ENCODE peak calls at places on chromosomes 7 and 10, in four cellular contexts. One of them, this sample, is unnamed.

GRCh38 chr10:34196058-34196433 is 619.0 kb downstream of the PARD3 start:
- DNase-seq in prostate gland: no peak
- DNase-seq in small intestine: no peak
- DNase-seq in astrocyte: no peak
- DNase-seq in this sample: no peak

GRCh38 chr10:21524526-21525366 is 736 bp downstream of the SKIDA1 start:
- DNase-seq in small intestine: peak
- DNase-seq in astrocyte: peak
- DNase-seq in prostate gland: peak
- DNase-seq in this sample: peak

GRCh38 chr10:83541096-83541495 is 598.2 kb upstream of the GHITM start:
- DNase-seq in small intestine: no peak
- DNase-seq in astrocyte: peak
- DNase-seq in prostate gland: no peak
- DNase-seq in this sample: no peak

GRCh38 chr7:138459300-138460175 is 521 bp upstream of the TRIM24 start:
- DNase-seq in prostate gland: peak
- DNase-seq in small intestine: peak
- DNase-seq in astrocyte: no peak
- DNase-seq in this sample: peak

GRCh38 chr7:121103579-121103978 is 115.1 kb downstream of the CPED1 start:
- DNase-seq in prostate gland: no peak
- DNase-seq in small intestine: no peak
- DNase-seq in astrocyte: no peak
- DNase-seq in this sample: no peak

GRCh38 chr10:49512121-49512809 is 26.7 kb downstream of the ERCC6 start:
- DNase-seq in astrocyte: peak
- DNase-seq in prostate gland: peak
- DNase-seq in small intestine: peak
- DNase-seq in this sample: no peak

GRCh38 chr10:119190353-119190752 is 11.7 kb upstream of the PRDX3 start:
- DNase-seq in small intestine: no peak
- DNase-seq in astrocyte: peak
- DNase-seq in prostate gland: no peak
- DNase-seq in this sample: no peak

GRCh38 chr7:142795339-142795863 is 24.6 kb downstream of the PRSS2 start:
- DNase-seq in astrocyte: no peak
- DNase-seq in small intestine: peak
- DNase-seq in prostate gland: no peak
- DNase-seq in this sample: peak

GRCh38 chr10:4733150-4733842 is 92.7 kb upstream of the AKR1E2 start:
- DNase-seq in astrocyte: no peak
- DNase-seq in prostate gland: peak
- DNase-seq in small intestine: no peak
- DNase-seq in this sample: peak

GRCh38 chr10:79381804-79382221 is 34.5 kb downstream of the PPIF start:
- DNase-seq in prostate gland: peak
- DNase-seq in small intestine: no peak
- DNase-seq in astrocyte: peak
- DNase-seq in this sample: no peak

GRCh38 chr7:138667535-138667934 is 33.6 kb downstream of the SVOPL start:
- DNase-seq in small intestine: no peak
- DNase-seq in prostate gland: no peak
- DNase-seq in astrocyte: no peak
- DNase-seq in this sample: no peak

GRCh38 chr7:96679886-96680285 is 29.8 kb downstream of the SEM1 start:
- DNase-seq in small intestine: no peak
- DNase-seq in astrocyte: no peak
- DNase-seq in prostate gland: no peak
- DNase-seq in this sample: no peak

GRCh38 chr7:37732253-37732652 is 48.7 kb downstream of the GPR141 start:
- DNase-seq in astrocyte: no peak
- DNase-seq in prostate gland: peak
- DNase-seq in small intestine: peak
- DNase-seq in this sample: no peak

GRCh38 chr10:29811751-29812427 is 177.1 kb upstream of the SVIL start:
- DNase-seq in prostate gland: peak
- DNase-seq in astrocyte: peak
- DNase-seq in small intestine: no peak
- DNase-seq in this sample: no peak

GRCh38 chr10:44980309-44981171 is 1.9 kb upstream of the DEPP1 start:
- DNase-seq in prostate gland: no peak
- DNase-seq in small intestine: no peak
- DNase-seq in astrocyte: no peak
- DNase-seq in this sample: no peak

GRCh38 chr10:32981760-32982159 is 23.7 kb upstream of the ITGB1 start:
- DNase-seq in small intestine: peak
- DNase-seq in prostate gland: no peak
- DNase-seq in astrocyte: peak
- DNase-seq in this sample: peak

GRCh38 chr10:59513558-59513957 is 151.2 kb upstream of the FAM13C start:
- DNase-seq in small intestine: no peak
- DNase-seq in prostate gland: no peak
- DNase-seq in astrocyte: peak
- DNase-seq in this sample: no peak

GRCh38 chr7:25863727-25864116 is 288.3 kb upstream of the NFE2L3 start:
- DNase-seq in prostate gland: no peak
- DNase-seq in astrocyte: no peak
- DNase-seq in small intestine: no peak
- DNase-seq in this sample: no peak
- H3K4me3 ChIP-seq in prostate gland: no peak
- H3K4me3 ChIP-seq in astrocyte: no peak
- H3K4me3 ChIP-seq in small intestine: no peak
- H3K4me3 ChIP-seq in this sample: no peak

DNA sequence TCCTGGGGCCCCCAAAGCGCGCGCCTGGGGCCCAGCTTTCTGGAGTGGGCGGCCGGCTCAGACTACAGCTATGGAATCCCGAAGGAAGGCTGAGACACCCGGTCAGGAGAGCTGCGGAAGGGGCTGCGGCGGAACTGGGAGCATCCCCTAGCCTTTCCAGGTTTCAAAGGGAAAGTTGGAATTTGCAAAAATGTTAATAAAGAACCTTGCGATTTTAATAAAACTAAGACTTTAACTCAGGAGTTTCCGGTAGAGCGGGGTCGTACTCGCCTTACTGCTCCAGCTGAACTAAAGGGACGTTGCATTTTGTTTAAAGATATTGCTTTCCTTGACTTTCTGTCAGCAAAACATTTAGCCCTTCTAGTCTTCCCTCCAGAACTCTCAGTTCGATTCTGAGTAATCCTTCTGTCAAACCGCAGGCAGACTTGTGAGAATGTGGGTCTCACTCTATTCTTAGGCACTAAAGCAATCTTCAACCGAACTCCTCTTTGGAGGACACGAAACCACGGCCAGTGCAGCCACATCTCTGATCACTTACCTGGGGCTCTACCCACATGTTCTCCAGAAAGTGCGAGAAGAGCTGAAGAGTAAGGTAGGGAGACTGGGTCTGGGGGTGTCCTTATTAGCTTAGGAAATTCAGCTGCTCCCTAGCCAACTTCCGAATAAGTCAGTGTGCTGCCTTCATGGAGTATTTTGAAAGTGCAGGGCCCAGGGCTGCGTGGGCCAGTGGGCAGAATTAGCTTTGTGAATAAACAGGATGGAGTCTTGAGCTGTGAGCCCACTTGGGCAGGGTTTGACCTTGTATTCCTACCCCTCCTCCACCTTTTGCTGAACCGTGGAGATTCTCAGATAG is 1.9 kb downstream of the CYP26A1 start:
- DNase-seq in astrocyte: no peak
- DNase-seq in prostate gland: no peak
- DNase-seq in small intestine: no peak
- DNase-seq in this sample: peak
- H3K4me3 ChIP-seq in astrocyte: no peak
- H3K4me3 ChIP-seq in prostate gland: no peak
- H3K4me3 ChIP-seq in small intestine: no peak
- H3K4me3 ChIP-seq in this sample: no peak

GRCh38 chr7:916291-916941 is 38.1 kb downstream of the ADAP1 start:
- DNase-seq in astrocyte: no peak
- DNase-seq in prostate gland: no peak
- DNase-seq in small intestine: peak
- DNase-seq in this sample: no peak
- H3K4me3 ChIP-seq in astrocyte: no peak
- H3K4me3 ChIP-seq in prostate gland: no peak
- H3K4me3 ChIP-seq in small intestine: no peak
- H3K4me3 ChIP-seq in this sample: no peak

DNA sequence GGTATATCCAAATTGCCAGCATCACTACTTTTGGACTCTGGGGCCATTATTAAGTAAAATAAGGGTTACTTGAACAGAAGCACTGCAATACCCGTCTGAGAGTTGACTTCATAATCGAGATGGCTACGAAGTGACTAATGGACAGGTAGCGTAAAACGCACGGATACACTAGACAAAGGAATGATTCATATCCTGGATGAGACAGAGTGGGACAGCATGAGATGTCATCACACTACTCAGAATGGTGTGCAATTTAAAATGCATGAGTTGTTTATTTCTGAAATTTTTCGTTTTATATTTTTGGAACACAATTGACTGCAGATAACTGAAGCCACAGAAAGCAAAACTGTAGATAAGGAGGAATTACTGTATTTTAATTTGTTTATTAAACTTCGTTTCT is 421.5 kb upstream of the LRGUK start:
- DNase-seq in astrocyte: peak
- DNase-seq in prostate gland: no peak
- DNase-seq in small intestine: no peak
- DNase-seq in this sample: no peak
- H3K4me3 ChIP-seq in astrocyte: no peak
- H3K4me3 ChIP-seq in prostate gland: no peak
- H3K4me3 ChIP-seq in small intestine: no peak
- H3K4me3 ChIP-seq in this sample: no peak

GRCh38 chr10:62019013-62019684 is 117.7 kb downstream of the ARID5B start:
- DNase-seq in astrocyte: peak
- DNase-seq in small intestine: no peak
- DNase-seq in prostate gland: no peak
- DNase-seq in this sample: no peak

GRCh38 chr10:62016477-62017140 is 115.1 kb downstream of the ARID5B start:
- DNase-seq in astrocyte: peak
- DNase-seq in small intestine: no peak
- DNase-seq in prostate gland: no peak
- DNase-seq in this sample: no peak

GRCh38 chr10:62019685-62020361 is 118.3 kb downstream of the ARID5B start:
- DNase-seq in astrocyte: no peak
- DNase-seq in prostate gland: no peak
- DNase-seq in small intestine: no peak
- DNase-seq in this sample: no peak

GRCh38 chr10:62017141-62017870 is 115.8 kb downstream of the ARID5B start:
- DNase-seq in prostate gland: no peak
- DNase-seq in small intestine: no peak
- DNase-seq in astrocyte: no peak
- DNase-seq in this sample: no peak

GRCh38 chr10:62018141-62018911 is 116.8 kb downstream of the ARID5B start:
- DNase-seq in small intestine: peak
- DNase-seq in prostate gland: no peak
- DNase-seq in astrocyte: no peak
- DNase-seq in this sample: no peak
- H3K4me3 ChIP-seq in small intestine: no peak
- H3K4me3 ChIP-seq in prostate gland: no peak
- H3K4me3 ChIP-seq in astrocyte: no peak
- H3K4me3 ChIP-seq in this sample: no peak

This sample was measured in lower leg skin.